ENCODE peak calls at places on chromosomes 2 and 18, in six cellular contexts. X, Y, H, C, I and U are unnamed samples.

GRCh38 chr2:156908825-156909224 is 348.7 kb upstream of the GALNT5 start:
- DNase-seq in X (no peak), Y (no peak), H (no peak), C (no peak), I (no peak), U (peak; percentile 79)

GRCh38 chr2:172275239-172275638 is 152.1 kb upstream of the ITGA6 start:
- DNase-seq in X (no peak), Y (no peak), H (no peak), C (no peak), I (no peak), U (no peak)

GRCh38 chr2:105274046-105274445 is 32.5 kb downstream of the GPR45 start:
- DNase-seq in X (no peak), Y (no peak), H (no peak), C (no peak), I (no peak), U (no peak)

GRCh38 chr2:196171946-196172345 is 568 bp upstream of the STK17B start:
- DNase-seq in X (no peak), Y (no peak), H (no peak), C (no peak), I (no peak), U (no peak)

GRCh38 chr2:206858972-206859739 is 80.2 kb upstream of the CPO start:
- DNase-seq in X (no peak), Y (no peak), H (no peak), C (no peak), I (no peak), U (no peak)

GRCh38 chr18:32177530-32177929 is 12.3 kb upstream of the MEP1B start:
- DNase-seq in X (no peak), Y (no peak), H (no peak), C (no peak), I (peak; percentile 15), U (no peak)

GRCh38 chr2:68365087-68365486 is at the start of gene PLEK:
- DNase-seq in X (peak; percentile 46), Y (peak; percentile 87), H (peak; percentile 53), C (no peak), I (peak; percentile 72), U (no peak)

GRCh38 chr2:129799036-129799958 is 180.2 kb upstream of the RAB6C start:
- DNase-seq in X (peak; percentile 15), Y (no peak), H (no peak), C (no peak), I (no peak), U (no peak)

GRCh38 chr2:29747786-29748470 is 173.5 kb downstream of the ALK start:
- DNase-seq in X (no peak), Y (no peak), H (no peak), C (peak; percentile 77), I (no peak), U (peak; percentile 64)

GRCh38 chr2:96528680-96529375 is 7.7 kb upstream of the ARID5A start:
- DNase-seq in X (no peak), Y (no peak), H (peak; percentile 48), C (no peak), I (no peak), U (no peak)

GRCh38 chr18:55387139-55387984 is 200.6 kb downstream of the TCF4 start:
- DNase-seq in X (no peak), Y (no peak), H (no peak), C (no peak), I (peak; percentile 33), U (no peak)

GRCh38 chr18:7157760-7158159 is 40.2 kb upstream of the LAMA1 start:
- DNase-seq in X (no peak), Y (no peak), H (no peak), C (no peak), I (no peak), U (no peak)
- TF ChIP-seq CTCF in X (no peak), Y (no peak), H (no peak), C (no peak), I (no peak), U (no peak)

GRCh38 chr2:64654993-64655666 is 1.4 kb upstream of the SERTAD2 start:
- DNase-seq in X (no peak), Y (no peak), H (no peak), C (peak; percentile 56), I (no peak), U (no peak)

GRCh38 chr2:64658269-64658668 is 4.6 kb upstream of the SERTAD2 start:
- DNase-seq in X (no peak), Y (peak; percentile 73), H (no peak), C (no peak), I (no peak), U (no peak)

GRCh38 chr2:64657416-64657815 is 3.7 kb upstream of the SERTAD2 start:
- DNase-seq in X (no peak), Y (no peak), H (no peak), C (no peak), I (no peak), U (no peak)

GRCh38 chr2:64655873-64656272 is 2.2 kb upstream of the SERTAD2 start:
- DNase-seq in X (no peak), Y (no peak), H (no peak), C (no peak), I (no peak), U (no peak)

GRCh38 chr2:64656379-64656778 is 2.7 kb upstream of the SERTAD2 start:
- DNase-seq in X (no peak), Y (no peak), H (no peak), C (no peak), I (no peak), U (no peak)
- H3K4me3 ChIP-seq in X (no peak overlapping the region), Y (no peak overlapping the region), H (no peak overlapping the region), C (no peak overlapping the region), I (no peak overlapping the region), U (no peak overlapping the region)

GRCh38 chr18:74817576-74817975 is 219.9 kb downstream of the ZNF407 start:
- DNase-seq in X (no peak), Y (no peak), H (no peak), C (no peak), I (no peak), U (peak; percentile 20)

GRCh38 chr18:74818776-74819175 is 221.1 kb downstream of the ZNF407 start:
- DNase-seq in X (no peak), Y (no peak), H (no peak), C (no peak), I (no peak), U (no peak)

GRCh38 chr18:74825460-74825859 is 227.8 kb downstream of the ZNF407 start:
- DNase-seq in X (no peak), Y (no peak), H (no peak), C (no peak), I (no peak), U (no peak)

GRCh38 chr18:74820160-74820780 is 222.6 kb downstream of the ZNF407 start:
- DNase-seq in X (no peak), Y (no peak), H (no peak), C (no peak), I (no peak), U (no peak)

DNA sequence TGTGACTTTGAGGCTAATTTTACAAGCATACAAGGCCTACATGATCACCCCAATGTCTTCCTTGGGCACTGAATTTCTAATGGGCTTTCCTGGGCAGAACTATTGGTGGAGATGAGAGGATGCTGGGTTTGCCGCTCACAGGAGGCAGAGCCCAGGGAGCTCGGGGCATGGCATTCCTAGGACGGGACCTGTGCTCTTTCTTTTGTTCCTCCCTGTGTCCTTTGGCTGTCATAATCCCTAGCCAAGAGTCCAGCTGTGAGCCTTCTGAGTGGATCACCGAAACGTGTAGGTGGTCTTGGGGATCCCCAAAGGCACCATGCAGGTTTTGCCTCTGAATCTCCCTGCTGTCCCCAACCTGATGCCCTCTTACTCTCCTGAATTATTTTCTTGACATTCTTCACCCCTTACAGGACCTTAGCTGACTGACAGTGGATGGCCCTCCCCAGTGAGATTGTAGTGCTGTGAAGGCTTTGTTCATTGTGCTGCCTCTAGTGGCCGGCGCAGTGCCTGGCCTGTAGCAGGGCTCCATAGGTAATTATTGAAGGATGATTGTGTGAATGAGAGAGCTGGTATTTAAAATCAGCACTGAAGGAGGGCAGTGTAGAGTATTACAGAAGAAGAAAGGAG is 221.9 kb downstream of the ZNF407 start:
- DNase-seq in X (no peak), Y (no peak), H (no peak), C (peak; percentile 15), I (no peak), U (no peak)
- TF ChIP-seq CTCF in X (peak; percentile 36), Y (peak; percentile 39), H (no peak), C (no peak), I (no peak), U (peak; percentile 43)

GRCh38 chr18:74368901-74369705 is 53.5 kb downstream of the C18orf63 start:
- DNase-seq in X (peak; percentile 77), Y (peak; percentile 76), H (no peak), C (no peak), I (peak; percentile 14), U (no peak)
- H3K4me3 ChIP-seq in X (no peak overlapping the region), Y (no peak overlapping the region), H (no peak overlapping the region), C (no peak overlapping the region), I (no peak overlapping the region), U (no peak overlapping the region)

DNA sequence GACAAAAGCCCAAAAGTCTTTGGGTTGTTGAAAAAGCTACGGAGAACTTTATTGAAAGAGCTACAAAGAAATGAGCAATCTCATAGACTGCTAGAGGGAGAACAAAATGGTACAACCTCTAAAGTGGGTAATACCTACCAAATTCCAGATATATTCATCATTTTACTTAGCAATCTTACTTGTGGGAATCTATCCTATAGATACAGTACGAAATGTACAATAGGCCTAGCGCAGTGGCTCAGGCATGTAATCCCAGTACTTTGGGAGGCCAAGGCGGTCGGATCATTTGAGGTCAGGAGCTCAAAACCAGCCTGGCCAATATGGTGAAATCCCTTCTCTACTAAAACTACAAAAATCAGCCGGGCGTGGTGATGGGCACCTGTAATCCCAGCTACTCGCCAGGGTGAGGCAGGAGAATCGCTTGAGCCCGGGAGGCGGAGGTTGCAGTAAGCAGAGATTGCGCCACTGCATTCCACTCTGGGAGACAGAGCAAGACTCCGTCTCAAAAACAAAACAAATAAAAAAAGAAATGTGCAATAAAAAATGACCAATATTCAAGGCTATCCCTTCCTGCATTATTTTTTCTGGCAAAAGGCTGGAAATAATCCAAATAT is 10.1 kb downstream of the EXOC6B start:
- DNase-seq in X (no peak), Y (no peak), H (no peak), C (no peak), I (no peak), U (no peak)
- TF ChIP-seq CTCF in X (no peak), Y (no peak), H (no peak), C (peak; percentile 55), I (no peak), U (no peak)